ENCODE peak calls at places on chromosomes 16 and 17, in seven cellular contexts. G, A, U, N, B, O and I are unnamed samples.

GRCh38 chr16:86959182-86959651 is 358.0 kb downstream of the C16orf95 start:
- DNase-seq in O (no peak), B (no peak), U (no peak), G (no peak), N (no peak), A (no peak), I (no peak)

GRCh38 chr17:61843435-61843834 is 19.9 kb downstream of the BRIP1 start:
- DNase-seq in A (no peak), B (no peak), O (no peak), N (no peak), G (no peak), U (no peak), I (no peak)

GRCh38 chr16:84582958-84583516 is 34.8 kb downstream of the COTL1 start:
- DNase-seq in G (peak), A (peak), U (no peak), O (peak), N (peak), B (peak), I (no peak)

GRCh38 chr16:67961551-67961957 is 6.9 kb downstream of the SLC12A4 start:
- DNase-seq in A (no peak), G (peak), B (no peak), U (no peak), O (peak), N (no peak), I (no peak)

GRCh38 chr16:61323456-61323855 is 712.8 kb downstream of the CDH8 start:
- DNase-seq in U (no peak), N (no peak), G (no peak), B (no peak), O (no peak), A (no peak), I (no peak)

GRCh38 chr17:8488931-8489330 is 53.2 kb downstream of the NDEL1 start:
- DNase-seq in B (peak), N (no peak), A (peak), G (no peak), U (peak), O (peak), I (no peak)

GRCh38 chr17:74417178-74418045 is 14.5 kb upstream of the GPRC5C start:
- DNase-seq in B (peak), N (peak), O (peak), G (no peak), U (no peak), A (no peak), I (no peak)

GRCh38 chr16:19238386-19238785 is 47.1 kb upstream of the CLEC19A start:
- DNase-seq in A (no peak), B (no peak), O (no peak), G (no peak), U (no peak), N (no peak), I (no peak)

GRCh38 chr16:1556254-1556653 is 22.8 kb downstream of the TMEM204 start:
- DNase-seq in G (no peak), U (no peak), O (no peak), N (no peak), A (no peak), B (peak), I (no peak)

GRCh38 chr17:79800325-79801155 is 3.7 kb upstream of the CBX8 start:
- DNase-seq in B (peak), O (peak), U (peak), N (no peak), G (no peak), A (no peak), I (no peak)

GRCh38 chr16:16041196-16041892 is 91.9 kb downstream of the ABCC1 start:
- DNase-seq in A (no peak), N (no peak), U (no peak), B (no peak), G (no peak), O (no peak), I (peak)

GRCh38 chr17:41511716-41512115 is 6.3 kb upstream of the KRT13 start:
- DNase-seq in O (no peak), A (no peak), N (no peak), G (no peak), U (no peak), B (no peak), I (no peak)

GRCh38 chr16:84618428-84619102 is 687 bp upstream of the COTL1 start:
- DNase-seq in G (no peak), A (peak), U (peak), O (peak), B (peak), N (peak), I (no peak)

GRCh38 chr17:81054308-81054707 is 19.4 kb downstream of the BAIAP2 start:
- DNase-seq in G (no peak), A (no peak), U (no peak), B (no peak), N (no peak), O (no peak), I (no peak)

GRCh38 chr17:35121315-35121714 is at the start of gene FNDC8:
- DNase-seq in A (no peak), N (no peak), O (no peak), U (no peak), G (no peak), B (no peak), I (no peak)

GRCh38 chr17:32341857-32342602 is at the start of gene C17orf75:
- DNase-seq in G (peak), N (peak), U (peak), A (no peak), O (peak), B (peak), I (peak)

GRCh38 chr17:2782030-2782429 is 14.2 kb upstream of the RAP1GAP2 start:
- DNase-seq in U (peak), O (no peak), A (peak), G (no peak), B (no peak), N (no peak), I (no peak)

GRCh38 chr17:81723651-81724209 is 11.6 kb downstream of the SLC25A10 start:
- DNase-seq in B (no peak), A (no peak), U (no peak), O (peak), G (no peak), N (no peak), I (no peak)

GRCh38 chr16:30478766-30479478 is 6.4 kb downstream of the ITGAL start:
- DNase-seq in U (no peak), O (no peak), A (no peak), B (no peak), G (no peak), N (no peak), I (no peak)

GRCh38 chr17:41937970-41938851 is 7.8 kb downstream of the ODAD4 start:
- DNase-seq in U (no peak), A (no peak), B (no peak), G (no peak), O (peak), N (no peak), I (no peak)

GRCh38 chr17:42387221-42387657 is 1.0 kb downstream of the STAT3 start:
- DNase-seq in N (no peak), U (no peak), A (no peak), B (peak), O (peak), G (peak), I (no peak)

GRCh38 chr16:12119562-12119961 is 143.0 kb downstream of the SNX29 start:
- DNase-seq in G (no peak), O (no peak), B (peak), A (no peak), U (no peak), N (no peak), I (no peak)

GRCh38 chr16:65118866-65119265 is 3.0 kb downstream of the CDH11 start:
- DNase-seq in G (no peak), U (no peak), B (no peak), A (no peak), N (no peak), O (no peak), I (no peak)

GRCh38 chr17:75087558-75088453 is at the start of gene SLC16A5:
- DNase-seq in N (peak), G (peak), A (no peak), U (peak), B (peak), O (peak), I (peak)

GRCh38 chr17:61299517-61300513 is 99.8 kb upstream of the TBX2 start:
- DNase-seq in B (no peak), O (no peak), A (no peak), U (no peak), G (no peak), N (no peak), I (no peak)

GRCh38 chr17:66727634-66728570 is 107.0 kb upstream of the CACNG5 start:
- DNase-seq in N (peak), A (no peak), G (peak), U (no peak), O (peak), B (peak), I (peak)

GRCh38 chr17:43823350-43824084 is 9.4 kb downstream of the MPP3 start:
- DNase-seq in O (peak), B (no peak), U (no peak), G (peak), A (no peak), N (no peak), I (no peak)

GRCh38 chr17:66276328-66276937 is 26.0 kb upstream of the PRKCA start:
- DNase-seq in A (no peak), U (no peak), O (no peak), G (no peak), B (peak), N (peak), I (no peak)

GRCh38 chr16:30953511-30954124 is 3.9 kb upstream of the SETD1A start:
- DNase-seq in O (peak), U (peak), B (peak), G (peak), N (peak), A (no peak), I (peak)

GRCh38 chr17:72107100-72107499 is 13.7 kb upstream of the SOX9 start:
- DNase-seq in U (no peak), O (no peak), B (no peak), N (no peak), G (no peak), A (no peak), I (no peak)

GRCh38 chr17:73532441-73532901 is 111.8 kb downstream of the SDK2 start:
- DNase-seq in U (no peak), B (no peak), O (no peak), N (no peak), A (no peak), G (no peak), I (no peak)

GRCh38 chr16:73071131-73071940 is 23.4 kb upstream of the ZFHX3 start:
- DNase-seq in O (peak), U (no peak), B (no peak), G (no peak), A (no peak), N (no peak), I (no peak)

GRCh38 chr16:73074399-73074798 is 26.5 kb upstream of the ZFHX3 start:
- DNase-seq in U (no peak), A (no peak), B (no peak), G (no peak), N (no peak), O (no peak), I (no peak)

GRCh38 chr16:73080931-73081330 is 33.0 kb upstream of the ZFHX3 start:
- DNase-seq in A (no peak), U (no peak), N (no peak), O (no peak), B (no peak), G (no peak), I (no peak)

DNA sequence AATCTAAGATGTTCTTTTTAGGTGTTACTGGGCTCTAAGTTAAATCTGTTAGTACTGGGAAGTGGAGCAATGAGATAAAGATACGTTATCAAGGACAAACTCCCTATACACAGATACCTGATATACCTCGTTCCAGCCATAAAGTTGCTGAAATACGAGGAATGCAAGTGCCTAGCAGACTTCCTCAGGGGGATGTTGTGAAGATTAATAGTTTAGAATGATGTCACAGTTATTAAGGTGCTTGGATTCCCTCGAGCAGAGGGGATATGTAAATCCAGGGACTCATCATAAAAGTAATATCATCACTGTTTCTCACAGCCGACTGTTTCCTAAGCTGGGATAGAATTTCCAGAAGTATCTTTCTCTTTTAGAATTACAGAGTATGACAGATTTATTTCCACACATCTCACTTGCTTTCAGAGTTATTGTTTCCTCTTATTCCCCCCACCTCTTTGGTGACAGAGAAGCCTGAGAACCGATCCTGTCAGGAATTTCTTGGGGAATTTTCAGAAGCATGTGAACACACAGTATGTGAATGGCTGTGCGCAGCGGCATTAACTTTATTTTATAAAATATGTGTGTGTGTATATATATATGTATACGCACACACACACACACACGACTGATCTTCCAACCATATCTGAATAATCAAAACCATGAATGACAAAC is 28.5 kb upstream of the ZFHX3 start:
- DNase-seq in G (no peak), U (no peak), O (no peak), B (no peak), A (no peak), N (no peak), I (no peak)
- H3K4me3 ChIP-seq in G (no peak), U (no peak), O (no peak), B (no peak), A (no peak), N (no peak), I (no peak)

GRCh38 chr17:10612957-10613744 is 44.0 kb downstream of the MYH3 start:
- DNase-seq in O (no peak), U (no peak), N (no peak), B (peak), A (no peak), G (no peak), I (no peak)
- H3K4me3 ChIP-seq in O (no peak), U (no peak), N (no peak), B (peak), A (no peak), G (no peak), I (no peak)

GRCh38 chr17:1486802-1487695 is 5.4 kb downstream of the MYO1C start:
- DNase-seq in O (peak), U (no peak), A (no peak), B (peak), G (peak), N (peak), I (peak)

GRCh38 chr17:1490643-1491405 is 1.7 kb downstream of the MYO1C start:
- DNase-seq in B (peak), G (peak), O (peak), N (peak), A (no peak), U (no peak), I (peak)

GRCh38 chr17:1491406-1492248 is 859 bp downstream of the MYO1C start:
- DNase-seq in G (peak), U (no peak), N (peak), A (no peak), B (peak), O (peak), I (peak)

GRCh38 chr17:1487939-1488825 is 4.3 kb downstream of the MYO1C start:
- DNase-seq in O (peak), U (no peak), B (peak), N (peak), G (peak), A (peak), I (peak)

GRCh38 chr17:1488826-1489275 is 3.6 kb downstream of the MYO1C start:
- DNase-seq in G (no peak), U (no peak), A (no peak), B (no peak), O (no peak), N (no peak), I (no peak)
- H3K4me3 ChIP-seq in G (peak), U (peak), A (peak), B (peak), O (no peak), N (peak), I (no peak)

GRCh38 chr17:29352146-29352545 is 38.0 kb upstream of the TAOK1 start:
- DNase-seq in N (no peak), A (no peak), B (no peak), G (no peak), O (no peak), U (no peak), I (no peak)

GRCh38 chr17:29357821-29358232 is 32.3 kb upstream of the TAOK1 start:
- DNase-seq in B (no peak), A (no peak), O (no peak), G (no peak), U (no peak), N (no peak), I (no peak)

GRCh38 chr17:29358421-29358820 is 31.7 kb upstream of the TAOK1 start:
- DNase-seq in U (no peak), G (no peak), O (no peak), N (no peak), A (no peak), B (peak), I (no peak)

GRCh38 chr17:29359777-29360176 is 30.4 kb upstream of the TAOK1 start:
- DNase-seq in B (no peak), O (no peak), U (no peak), G (no peak), A (no peak), N (no peak), I (no peak)

GRCh38 chr17:29357232-29357631 is 32.9 kb upstream of the TAOK1 start:
- DNase-seq in O (no peak), G (no peak), U (no peak), N (no peak), B (no peak), A (no peak), I (no peak)
- H3K4me3 ChIP-seq in O (no peak), G (no peak), U (no peak), N (no peak), B (no peak), A (no peak), I (no peak)